ENCODE peak calls at places on chromosomes 1 and 21, in four cellular contexts. P is adrenal gland, W is esophagus muscularis mucosa, A is A549. X is an unnamed sample.

GRCh38 chr1:37073752-37074151 is 39.4 kb upstream of the GRIK3 start:
- DNase-seq in A (no peak), P (no peak), W (no peak), X (no peak)

GRCh38 chr21:37478821-37479220 is 112.2 kb downstream of the DYRK1A start:
- DNase-seq in W (no peak), P (no peak), A (no peak), X (no peak)

GRCh38 chr1:165871311-165872067 is 44.1 kb downstream of the UCK2 start:
- DNase-seq in P (peak), A (no peak), W (no peak), X (peak)

GRCh38 chr1:77831566-77831965 is 52.1 kb downstream of the MIGA1 start:
- DNase-seq in P (no peak), W (no peak), A (no peak), X (peak)

GRCh38 chr1:31760901-31761470 is 3.2 kb downstream of the ADGRB2 start:
- DNase-seq in P (peak), A (peak), W (no peak), X (peak)

GRCh38 chr1:51990478-51990965 is at the start of gene RAB3B:
- DNase-seq in A (peak), P (peak), W (no peak), X (peak)

GRCh38 chr1:45785583-45785982 is 17.8 kb upstream of the MAST2 start:
- DNase-seq in A (no peak), W (peak), P (no peak), X (no peak)

GRCh38 chr1:63901094-63901493 is 127.3 kb downstream of the ROR1 start:
- DNase-seq in W (no peak), A (no peak), P (no peak), X (no peak)

GRCh38 chr1:33918368-33918767 is 54.5 kb downstream of the HMGB4 start:
- DNase-seq in P (no peak), A (no peak), W (no peak), X (peak)

GRCh38 chr1:226082959-226083302 is 20.4 kb downstream of the H3-3A start:
- DNase-seq in W (no peak), A (peak), P (peak), X (peak)

GRCh38 chr1:165434264-165434663 is 10.7 kb downstream of the RXRG start:
- DNase-seq in W (no peak), P (no peak), A (no peak), X (no peak)

GRCh38 chr1:219837274-219837993 is 90.9 kb downstream of the SLC30A10 start:
- DNase-seq in A (peak), P (peak), W (no peak), X (peak)

GRCh38 chr1:59079434-59080135 is 217.3 kb upstream of the FGGY start:
- DNase-seq in W (peak), P (no peak), A (no peak), X (no peak)

GRCh38 chr1:37484325-37485051 is 10.1 kb downstream of the ZC3H12A start:
- DNase-seq in W (no peak), A (no peak), P (peak), X (peak)

GRCh38 chr1:6891781-6892579 is 106.7 kb downstream of the CAMTA1 start:
- DNase-seq in A (no peak), P (no peak), W (no peak), X (peak)

GRCh38 chr21:30306821-30307330 is 13.2 kb downstream of the KRTAP26-1 start:
- DNase-seq in W (no peak), A (no peak), P (no peak), X (no peak)

GRCh38 chr1:225374996-225375395 is 52.8 kb downstream of the LBR start:
- DNase-seq in W (no peak), P (no peak), A (no peak), X (no peak)

GRCh38 chr1:234962340-234962989 is 166.2 kb downstream of the TOMM20 start:
- DNase-seq in P (no peak), W (no peak), A (no peak), X (peak)

GRCh38 chr1:71641013-71641412 is 560.2 kb upstream of the ZRANB2 start:
- DNase-seq in W (no peak), A (no peak), P (no peak), X (no peak)

GRCh38 chr1:33424205-33424604 is 6.7 kb downstream of the PHC2 start:
- DNase-seq in W (no peak), A (no peak), P (no peak), X (peak)

GRCh38 chr1:222880586-222880985 is 65.7 kb downstream of the DISP1 start:
- DNase-seq in W (no peak), A (no peak), P (no peak), X (peak)

GRCh38 chr1:163737261-163737660 is 415.5 kb downstream of the NUF2 start:
- DNase-seq in P (no peak), W (no peak), A (no peak), X (no peak)

GRCh38 chr1:217471403-217471802 is 159.5 kb downstream of the GPATCH2 start:
- DNase-seq in A (no peak), W (no peak), P (no peak), X (no peak)

GRCh38 chr1:181083842-181084605 is 4.5 kb upstream of the IER5 start:
- DNase-seq in A (no peak), P (peak), W (no peak), X (peak)

GRCh38 chr1:6414443-6414844 is 5.3 kb downstream of the HES2 start:
- DNase-seq in W (no peak), A (peak), P (no peak), X (peak)

GRCh38 chr1:11940260-11940921 is 5.9 kb downstream of the PLOD1 start:
- DNase-seq in P (no peak), W (no peak), A (no peak), X (no peak)

GRCh38 chr1:205535096-205535495 is 30.6 kb downstream of the CDK18 start:
- DNase-seq in P (peak), A (no peak), W (no peak), X (no peak)

GRCh38 chr1:179719272-179719671 is 23.8 kb upstream of the FAM163A start:
- DNase-seq in P (no peak), A (no peak), W (no peak), X (no peak)

GRCh38 chr1:46755121-46755520 is 36.2 kb upstream of the EFCAB14 start:
- DNase-seq in A (no peak), W (no peak), P (no peak), X (no peak)

GRCh38 chr1:37778654-37779053 is 13.7 kb upstream of the EPHA10 start:
- DNase-seq in P (no peak), W (no peak), A (no peak), X (no peak)

GRCh38 chr1:22024485-22025367 is 23.3 kb downstream of the CELA3A start:
- DNase-seq in A (peak), W (peak), P (peak), X (peak)

GRCh38 chr1:185244015-185244747 is 72.9 kb downstream of the IVNS1ABP start:
- DNase-seq in W (no peak), P (no peak), A (no peak), X (peak)

GRCh38 chr1:6495041-6495441 is 3.6 kb upstream of the PLEKHG5 start:
- DNase-seq in W (no peak), A (no peak), P (no peak), X (no peak)

GRCh38 chr1:224116131-224116530 is 2.2 kb downstream of the FBXO28 start:
- DNase-seq in P (no peak), W (no peak), A (peak), X (peak)

GRCh38 chr1:240946926-240947325 is 335.0 kb upstream of the GREM2 start:
- DNase-seq in P (peak), W (no peak), A (peak), X (peak)

GRCh38 chr1:36455386-36455785 is 5.1 kb upstream of the OSCP1 start:
- DNase-seq in W (no peak), A (no peak), P (no peak), X (no peak)

GRCh38 chr1:198333744-198334143 is 176.9 kb downstream of the NEK7 start:
- DNase-seq in A (no peak), W (no peak), P (no peak), X (peak)

GRCh38 chr1:46442317-46443161 is 47.1 kb upstream of the DMBX1 start:
- DNase-seq in W (peak), P (peak), A (peak), X (peak)

GRCh38 chr1:231206856-231207255 is 34.2 kb upstream of the GNPAT start:
- DNase-seq in P (no peak), W (no peak), A (no peak), X (no peak)
- TF ChIP-seq CTCF in P (no peak), W (no peak), A (peak), X (no peak)

GRCh38 chr1:118185083-118185899 is at the start of gene SPAG17:
- DNase-seq in P (peak), W (no peak), A (peak), X (peak)

GRCh38 chr1:118186026-118186425 is 998 bp upstream of the SPAG17 start:
- DNase-seq in W (no peak), A (no peak), P (no peak), X (no peak)

GRCh38 chr1:118184737-118185082 is 318 bp downstream of the SPAG17 start:
- DNase-seq in A (no peak), W (no peak), P (no peak), X (no peak)
- H3K4me3 ChIP-seq in A (peak), W (peak), P (no peak), X (peak)

GRCh38 chr1:206800411-206800810 is 28.1 kb upstream of the IL10 start:
- DNase-seq in W (no peak), P (no peak), A (no peak), X (no peak)

GRCh38 chr1:206803221-206803730 is 31.0 kb upstream of the IL10 start:
- DNase-seq in W (no peak), A (no peak), P (no peak), X (peak)

GRCh38 chr1:206802401-206802800 is 30.1 kb upstream of the IL10 start:
- DNase-seq in A (no peak), W (no peak), P (no peak), X (no peak)

GRCh38 chr1:206799311-206799710 is 27.0 kb upstream of the IL10 start:
- DNase-seq in W (no peak), P (no peak), A (no peak), X (no peak)

GRCh38 chr1:206801467-206801866 is 29.2 kb upstream of the IL10 start:
- DNase-seq in W (no peak), P (no peak), A (no peak), X (no peak)
- TF ChIP-seq CTCF in W (no peak), P (no peak), A (no peak), X (no peak)

DNA sequence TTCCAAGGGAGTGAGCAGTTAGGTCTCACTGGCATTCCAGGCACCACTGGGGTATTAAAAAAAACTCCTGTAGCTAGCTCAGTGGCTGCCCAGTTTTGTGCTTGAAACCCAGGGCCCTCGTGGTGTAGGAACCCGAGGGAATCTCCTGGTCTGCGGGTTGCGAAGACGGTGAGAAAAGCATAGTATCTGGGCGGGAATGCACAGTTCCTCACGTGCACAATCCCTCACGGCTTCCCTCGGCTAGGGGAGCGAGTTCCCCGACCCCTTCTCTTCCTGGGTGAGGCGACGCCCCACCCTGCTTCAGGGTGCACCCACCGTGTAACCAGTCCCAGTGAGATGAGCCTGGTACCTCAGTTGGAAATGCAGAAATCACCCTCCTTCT is 50.5 kb upstream of the PGBD5 start:
- DNase-seq in A (no peak), W (no peak), P (no peak), X (no peak)
- H3K4me3 ChIP-seq in A (no peak), W (no peak), P (no peak), X (no peak)